ENCODE peak calls at places on chromosomes 3 and 15, in nine cellular contexts. J, D, X, C, M, K, H, Y and S are unnamed samples.

GRCh38 chr3:154177406-154177805 is 56.2 kb downstream of the ARHGEF26 start:
- DNase-seq in K (no peak), H (no peak), Y (no peak), M (no peak), D (no peak), X (peak; percentile 55), C (no peak), J (no peak), S (no peak)

GRCh38 chr3:78645628-78646310 is 1122.0 kb downstream of the ROBO1 start:
- DNase-seq in H (peak; percentile 4), Y (peak; percentile 84), D (no peak), J (no peak), M (peak; percentile 71), X (peak; percentile 73), C (no peak), K (no peak), S (no peak)

GRCh38 chr3:74537857-74538256 is 76.6 kb downstream of the CNTN3 start:
- DNase-seq in C (no peak), H (no peak), Y (no peak), D (no peak), M (no peak), K (no peak), X (no peak), J (no peak), S (no peak)

GRCh38 chr15:40069178-40070165 is 30.5 kb upstream of the SRP14 start:
- DNase-seq in D (peak; percentile 95), M (no peak), H (no peak), J (peak; percentile 96), K (peak; percentile 92), C (peak; percentile 68), X (peak; percentile 87), Y (no peak), S (peak; percentile 98)

GRCh38 chr3:128215290-128215689 is 62.0 kb downstream of the EEFSEC start:
- DNase-seq in J (no peak), D (no peak), M (no peak), C (no peak), H (no peak), K (no peak), X (no peak), Y (no peak), S (no peak)

GRCh38 chr3:158539414-158540014 is 31.5 kb upstream of the MLF1 start:
- DNase-seq in J (no peak), M (peak; percentile 27), H (peak; percentile 34), X (peak; percentile 31), D (peak; percentile 24), C (no peak), K (no peak), Y (peak; percentile 51), S (no peak)

GRCh38 chr15:67746450-67746849 is 78.9 kb upstream of the SKOR1 start:
- DNase-seq in K (no peak), H (peak; percentile 43), M (no peak), X (no peak), J (no peak), Y (no peak), D (no peak), C (no peak), S (no peak)

GRCh38 chr15:36501063-36501678 is 78.3 kb upstream of the CDIN1 start:
- DNase-seq in C (no peak), H (peak; percentile 16), D (no peak), Y (peak; percentile 76), K (peak; percentile 21), J (no peak), M (peak; percentile 50), X (peak; percentile 85), S (no peak)

GRCh38 chr3:29942297-29942696 is 661.4 kb downstream of the RBMS3 start:
- DNase-seq in H (no peak), M (no peak), J (no peak), D (no peak), C (no peak), Y (no peak), K (no peak), X (no peak), S (no peak)

GRCh38 chr3:194129581-194130133 is 6.3 kb upstream of the HES1 start:
- DNase-seq in Y (peak; percentile 72), K (no peak), X (peak; percentile 88), C (peak; percentile 37), D (peak; percentile 44), J (no peak), M (no peak), H (no peak), S (peak; percentile 83)

GRCh38 chr15:51939216-51939615 is 32.4 kb downstream of the LEO1 start:
- DNase-seq in X (no peak), D (no peak), M (no peak), J (no peak), K (no peak), C (no peak), Y (no peak), H (no peak), S (no peak)

GRCh38 chr15:34799149-34799824 is 3.9 kb upstream of the ACTC1 start:
- DNase-seq in M (no peak), D (no peak), K (peak; percentile 84), J (no peak), C (peak; percentile 35), Y (peak; percentile 40), H (no peak), X (peak; percentile 56), S (peak; percentile 78)

GRCh38 chr15:39580630-39581500 is at the start of gene THBS1:
- DNase-seq in H (no peak), X (peak; percentile 95), Y (peak; percentile 96), J (peak; percentile 94), K (peak; percentile 86), C (peak; percentile 94), M (peak; percentile 75), D (peak; percentile 92), S (peak; percentile 98)

GRCh38 chr3:193782280-193782654 is 189.3 kb downstream of the OPA1 start:
- DNase-seq in C (no peak), M (no peak), K (no peak), H (no peak), D (peak; percentile 35), J (peak; percentile 69), Y (peak; percentile 44), X (peak; percentile 53), S (no peak)

GRCh38 chr3:178562869-178563232 is 26.6 kb downstream of the KCNMB2 start:
- DNase-seq in C (no peak), Y (peak; percentile 23), K (no peak), J (no peak), M (no peak), D (no peak), H (no peak), X (no peak), S (no peak)

GRCh38 chr3:76991165-76991564 is 48.7 kb upstream of the ROBO2 start:
- DNase-seq in C (no peak), X (no peak), D (no peak), M (no peak), J (no peak), K (no peak), H (no peak), Y (no peak), S (no peak)

DNA sequence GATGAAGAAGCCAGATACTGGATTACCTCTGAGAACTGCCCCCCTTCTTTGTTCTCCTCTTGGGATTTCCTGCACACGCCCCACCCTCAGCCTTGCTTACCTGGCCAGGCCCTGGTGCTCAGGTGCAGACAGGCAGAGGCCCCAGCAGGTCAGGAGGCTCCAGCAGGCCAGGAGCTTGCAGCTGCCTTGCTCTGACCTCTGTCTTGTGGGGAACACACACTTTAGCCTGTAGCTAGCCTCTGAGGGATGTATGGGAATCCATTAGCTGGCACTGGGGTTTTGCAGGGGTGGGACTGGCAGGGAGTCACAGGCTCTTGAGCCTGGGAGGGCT is 2.7 kb downstream of the SMAD6 start:
- DNase-seq in D (peak; percentile 60), H (no peak), K (no peak), M (no peak), C (no peak), Y (no peak), J (no peak), X (no peak), S (no peak)
- H3K27ac ChIP-seq in D (peak overlapping the region; percentile 84), H (no peak overlapping the region), K (no peak overlapping the region), M (no peak overlapping the region), C (no peak overlapping the region), Y (no peak overlapping the region), J (peak overlapping the region; percentile 85), X (no peak overlapping the region), S (no peak overlapping the region)

GRCh38 chr3:4719011-4719649 is 226.0 kb downstream of the ITPR1 start:
- DNase-seq in M (no peak), J (no peak), H (no peak), C (no peak), Y (peak; percentile 37), K (no peak), D (no peak), X (peak; percentile 41), S (no peak)

GRCh38 chr3:4718179-4718736 is 225.1 kb downstream of the ITPR1 start:
- DNase-seq in X (no peak), C (no peak), H (no peak), M (no peak), K (no peak), D (no peak), Y (no peak), J (no peak), S (no peak)

GRCh38 chr3:4716731-4717362 is 223.7 kb downstream of the ITPR1 start:
- DNase-seq in D (no peak), M (no peak), C (no peak), H (no peak), J (no peak), K (no peak), X (no peak), Y (no peak), S (no peak)

GRCh38 chr3:4716231-4716630 is 223.1 kb downstream of the ITPR1 start:
- DNase-seq in C (no peak), X (no peak), M (no peak), K (no peak), D (no peak), J (no peak), H (no peak), Y (no peak), S (no peak)

DNA sequence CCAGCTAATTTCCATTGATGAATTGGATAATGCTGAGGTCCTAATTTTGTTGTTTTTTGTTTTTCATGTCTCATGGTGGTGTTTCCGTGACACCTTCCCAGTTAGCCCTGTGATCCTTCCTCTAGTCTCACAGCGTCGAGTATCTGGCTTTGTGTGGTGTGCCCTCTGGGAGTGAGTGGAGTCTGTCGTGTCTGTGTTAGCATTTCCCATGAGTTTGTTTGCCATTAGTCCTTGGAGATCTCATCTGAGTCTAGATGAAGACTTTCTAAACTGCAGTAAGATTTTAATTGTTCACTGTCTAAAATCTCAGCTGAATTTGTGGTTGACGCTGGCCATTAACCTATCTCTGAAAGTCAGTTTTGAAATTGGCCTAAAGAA is 224.2 kb downstream of the ITPR1 start:
- DNase-seq in D (no peak), M (no peak), X (no peak), K (no peak), C (no peak), Y (no peak), H (no peak), J (no peak), S (no peak)
- H3K27ac ChIP-seq in D (peak overlapping the region; percentile 6), M (no peak overlapping the region), X (no peak overlapping the region), K (no peak overlapping the region), C (peak overlapping the region; percentile 69), Y (no peak overlapping the region), H (no peak overlapping the region), J (no peak overlapping the region), S (peak overlapping the region; percentile 39)

GRCh38 chr3:14119651-14120050 is 5.0 kb downstream of the CHCHD4 start:
- DNase-seq in Y (no peak), C (no peak), M (no peak), H (no peak), X (no peak), J (no peak), K (no peak), D (no peak), S (no peak)
- H3K27ac ChIP-seq in Y (no peak overlapping the region), C (no peak overlapping the region), M (no peak overlapping the region), H (no peak overlapping the region), X (no peak overlapping the region), J (no peak overlapping the region), K (no peak overlapping the region), D (no peak overlapping the region), S (no peak overlapping the region)

GRCh38 chr15:65154720-65155119 is 21.1 kb upstream of the PDCD7 start:
- DNase-seq in X (no peak), C (no peak), D (no peak), M (no peak), Y (no peak), K (no peak), J (no peak), H (no peak), S (no peak)
- H3K27ac ChIP-seq in X (no peak overlapping the region), C (no peak overlapping the region), D (no peak overlapping the region), M (no peak overlapping the region), Y (no peak overlapping the region), K (no peak overlapping the region), J (no peak overlapping the region), H (no peak overlapping the region), S (no peak overlapping the region)